ENCODE peak calls at places on chromosomes 6 and 20, in four cellular contexts. One of them, this sample, is unnamed.

GRCh38 chr6:143872211-143872610 is 7.9 kb downstream of the ZC2HC1B start:
- DNase-seq in MM.1S: peak
- DNase-seq in HCT116: no peak
- DNase-seq in IMR-90: peak
- DNase-seq in this sample: no peak

GRCh38 chr20:48393311-48393685 is 434.5 kb downstream of the PREX1 start:
- DNase-seq in HCT116: no peak
- DNase-seq in IMR-90: no peak
- DNase-seq in MM.1S: no peak
- DNase-seq in this sample: no peak

GRCh38 chr20:63651942-63652191 is 1.4 kb downstream of the STMN3 start:
- DNase-seq in HCT116: no peak
- DNase-seq in MM.1S: no peak
- DNase-seq in IMR-90: no peak
- DNase-seq in this sample: no peak

GRCh38 chr20:20743511-20744169 is 31.2 kb upstream of the RALGAPA2 start:
- DNase-seq in HCT116: no peak
- DNase-seq in MM.1S: no peak
- DNase-seq in IMR-90: no peak
- DNase-seq in this sample: no peak

GRCh38 chr6:127868338-127868737 is 32.5 kb downstream of the THEMIS start:
- DNase-seq in IMR-90: no peak
- DNase-seq in MM.1S: no peak
- DNase-seq in HCT116: no peak
- DNase-seq in this sample: no peak

GRCh38 chr6:20319520-20320357 is 81.9 kb upstream of the E2F3 start:
- DNase-seq in MM.1S: peak
- DNase-seq in IMR-90: no peak
- DNase-seq in HCT116: no peak
- DNase-seq in this sample: peak

GRCh38 chr6:2952557-2953095 is 18.7 kb downstream of the SERPINB6 start:
- DNase-seq in HCT116: peak
- DNase-seq in MM.1S: peak
- DNase-seq in IMR-90: peak
- DNase-seq in this sample: peak

GRCh38 chr20:17227199-17227535 is 327 bp downstream of the PCSK2 start:
- DNase-seq in MM.1S: no peak
- DNase-seq in IMR-90: no peak
- DNase-seq in HCT116: no peak
- DNase-seq in this sample: no peak

GRCh38 chr6:3340891-3341290 is 82.1 kb downstream of the PSMG4 start:
- DNase-seq in HCT116: no peak
- DNase-seq in IMR-90: peak
- DNase-seq in MM.1S: no peak
- DNase-seq in this sample: no peak

GRCh38 chr6:16184129-16184528 is 54.3 kb upstream of the GMPR start:
- DNase-seq in HCT116: peak
- DNase-seq in IMR-90: peak
- DNase-seq in MM.1S: peak
- DNase-seq in this sample: peak

GRCh38 chr6:92122746-92123145 is 1296.6 kb downstream of the EPHA7 start:
- DNase-seq in IMR-90: peak
- DNase-seq in MM.1S: peak
- DNase-seq in HCT116: no peak
- DNase-seq in this sample: peak

DNA sequence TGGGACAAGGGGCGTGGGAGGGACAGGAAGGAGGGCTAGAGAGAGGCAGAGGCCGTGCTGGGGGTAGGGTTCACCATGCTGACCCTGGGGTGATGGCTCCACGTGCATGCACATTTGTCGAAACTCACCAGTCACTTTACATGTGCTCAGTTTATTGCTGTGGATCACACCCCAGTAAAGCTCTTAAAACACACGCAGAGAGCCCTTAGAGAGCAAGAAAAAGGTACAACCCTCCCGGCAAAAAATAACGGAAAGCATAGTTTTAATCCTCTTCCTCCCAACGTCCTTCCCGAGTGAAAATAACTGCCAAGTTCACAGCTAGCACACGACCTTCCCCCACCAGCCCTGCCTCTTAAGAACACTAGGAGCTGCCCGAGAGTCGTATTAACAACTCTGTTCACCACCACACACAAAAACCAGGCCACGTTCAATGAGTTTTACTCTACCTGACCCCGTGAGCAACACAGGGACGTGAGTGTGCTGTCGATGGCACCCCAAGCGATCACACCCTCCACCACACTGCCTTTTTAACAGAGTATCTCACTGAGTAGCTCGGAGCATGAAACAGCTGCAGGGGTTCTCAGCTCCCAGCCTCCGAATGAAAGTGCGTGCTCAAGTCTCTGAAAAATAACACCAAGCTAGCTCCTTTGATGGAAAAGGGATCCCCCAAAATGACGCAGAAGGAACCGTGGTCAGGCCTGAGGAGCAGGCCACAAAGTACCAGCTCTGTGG is 39.7 kb downstream of the TAF4 start:
- DNase-seq in MM.1S: no peak
- DNase-seq in HCT116: no peak
- DNase-seq in IMR-90: peak
- DNase-seq in this sample: no peak
- TF ChIP-seq CTCF in MM.1S: no peak
- TF ChIP-seq CTCF in HCT116: no peak
- TF ChIP-seq CTCF in IMR-90: peak
- TF ChIP-seq CTCF in this sample: no peak

GRCh38 chr6:26214826-26215199 is 127.6 kb downstream of the HFE start:
- DNase-seq in HCT116: no peak
- DNase-seq in MM.1S: no peak
- DNase-seq in IMR-90: no peak
- DNase-seq in this sample: peak
- H3K27ac ChIP-seq in HCT116: no peak
- H3K27ac ChIP-seq in MM.1S: no peak
- H3K27ac ChIP-seq in IMR-90: peak
- H3K27ac ChIP-seq in this sample: peak

GRCh38 chr20:60064554-60064953 is 106.3 kb downstream of the CDH26 start:
- DNase-seq in IMR-90: no peak
- DNase-seq in HCT116: no peak
- DNase-seq in MM.1S: no peak
- DNase-seq in this sample: no peak

GRCh38 chr20:60063739-60064138 is 105.5 kb downstream of the CDH26 start:
- DNase-seq in IMR-90: no peak
- DNase-seq in MM.1S: no peak
- DNase-seq in HCT116: no peak
- DNase-seq in this sample: no peak

GRCh38 chr20:60065741-60066437 is 107.7 kb downstream of the CDH26 start:
- DNase-seq in HCT116: no peak
- DNase-seq in IMR-90: no peak
- DNase-seq in MM.1S: no peak
- DNase-seq in this sample: no peak

GRCh38 chr20:60068509-60068908 is 110.3 kb downstream of the CDH26 start:
- DNase-seq in IMR-90: no peak
- DNase-seq in MM.1S: no peak
- DNase-seq in HCT116: no peak
- DNase-seq in this sample: no peak

GRCh38 chr20:60066438-60066823 is 108.2 kb downstream of the CDH26 start:
- DNase-seq in IMR-90: no peak
- DNase-seq in MM.1S: no peak
- DNase-seq in HCT116: no peak
- DNase-seq in this sample: no peak
- H2AFZ ChIP-seq in IMR-90: no peak
- H2AFZ ChIP-seq in MM.1S: no peak
- H2AFZ ChIP-seq in HCT116: no peak
- H2AFZ ChIP-seq in this sample: no peak

GRCh38 chr6:114471450-114471849 is 128.6 kb upstream of the HS3ST5 start:
- DNase-seq in IMR-90: no peak
- DNase-seq in HCT116: no peak
- DNase-seq in MM.1S: no peak
- DNase-seq in this sample: no peak
- TF ChIP-seq CTCF in IMR-90: no peak
- TF ChIP-seq CTCF in HCT116: no peak
- TF ChIP-seq CTCF in MM.1S: no peak
- TF ChIP-seq CTCF in this sample: no peak

DNA sequence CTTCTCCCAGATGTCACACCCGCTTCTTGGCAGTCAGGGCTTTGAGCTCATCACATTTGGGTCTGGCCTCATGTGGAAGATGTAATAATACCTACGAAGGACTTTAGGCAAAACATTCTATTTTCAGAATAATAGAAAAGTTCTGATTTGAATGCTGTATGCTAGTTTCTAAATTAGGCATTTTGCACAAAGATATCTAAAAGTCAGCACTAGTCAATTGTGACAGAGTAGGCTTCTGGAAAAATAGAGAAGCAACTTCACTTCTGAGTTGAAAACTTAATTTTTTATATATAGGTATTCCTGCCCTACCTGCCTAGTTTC is 38.3 kb upstream of the CD2AP start:
- DNase-seq in IMR-90: no peak
- DNase-seq in MM.1S: no peak
- DNase-seq in HCT116: no peak
- DNase-seq in this sample: no peak
- H3K27ac ChIP-seq in IMR-90: no peak
- H3K27ac ChIP-seq in MM.1S: no peak
- H3K27ac ChIP-seq in HCT116: no peak
- H3K27ac ChIP-seq in this sample: peak

GRCh38 chr6:36633915-36634314 is 39.8 kb downstream of the SRSF3 start:
- DNase-seq in IMR-90: peak
- DNase-seq in MM.1S: no peak
- DNase-seq in HCT116: no peak
- DNase-seq in this sample: no peak
- H2AFZ ChIP-seq in IMR-90: peak
- H2AFZ ChIP-seq in MM.1S: no peak
- H2AFZ ChIP-seq in HCT116: no peak
- H2AFZ ChIP-seq in this sample: no peak

DNA sequence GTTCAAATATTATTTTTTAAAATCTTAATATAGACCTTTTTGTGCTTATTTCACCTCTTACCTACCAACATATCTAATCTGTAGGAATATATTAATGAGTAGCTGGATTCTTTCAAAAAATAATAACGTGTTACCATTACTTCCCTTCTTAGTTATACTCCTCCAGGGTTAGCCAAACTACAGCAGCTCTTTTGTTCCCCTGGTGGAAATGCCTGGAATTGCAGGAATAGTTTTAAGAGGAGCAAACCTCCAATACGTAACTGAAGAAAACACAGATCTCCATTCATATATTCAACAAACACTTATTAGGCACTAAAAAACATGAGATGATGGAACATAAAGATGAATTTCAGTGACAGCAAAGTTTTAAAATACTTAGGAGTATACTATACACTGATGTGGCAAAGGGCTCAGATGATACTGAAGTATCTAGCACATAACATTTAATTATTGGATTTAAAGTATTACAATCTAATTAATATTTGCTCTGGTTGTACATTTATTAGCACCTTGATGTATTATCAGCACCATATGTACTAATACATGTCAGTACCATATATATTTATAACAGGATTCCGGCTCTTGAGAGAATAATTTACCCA is 78.3 kb downstream of the TBX18 start:
- DNase-seq in HCT116: peak
- DNase-seq in MM.1S: peak
- DNase-seq in IMR-90: peak
- DNase-seq in this sample: peak
- TF ChIP-seq CTCF in HCT116: peak
- TF ChIP-seq CTCF in MM.1S: peak
- TF ChIP-seq CTCF in IMR-90: peak
- TF ChIP-seq CTCF in this sample: peak

GRCh38 chr20:58650181-58650775 is 805 bp upstream of the STX16 start:
- DNase-seq in MM.1S: no peak
- DNase-seq in IMR-90: no peak
- DNase-seq in HCT116: no peak
- DNase-seq in this sample: no peak
- H3K27ac ChIP-seq in MM.1S: no peak
- H3K27ac ChIP-seq in IMR-90: peak
- H3K27ac ChIP-seq in HCT116: peak
- H3K27ac ChIP-seq in this sample: peak

DNA sequence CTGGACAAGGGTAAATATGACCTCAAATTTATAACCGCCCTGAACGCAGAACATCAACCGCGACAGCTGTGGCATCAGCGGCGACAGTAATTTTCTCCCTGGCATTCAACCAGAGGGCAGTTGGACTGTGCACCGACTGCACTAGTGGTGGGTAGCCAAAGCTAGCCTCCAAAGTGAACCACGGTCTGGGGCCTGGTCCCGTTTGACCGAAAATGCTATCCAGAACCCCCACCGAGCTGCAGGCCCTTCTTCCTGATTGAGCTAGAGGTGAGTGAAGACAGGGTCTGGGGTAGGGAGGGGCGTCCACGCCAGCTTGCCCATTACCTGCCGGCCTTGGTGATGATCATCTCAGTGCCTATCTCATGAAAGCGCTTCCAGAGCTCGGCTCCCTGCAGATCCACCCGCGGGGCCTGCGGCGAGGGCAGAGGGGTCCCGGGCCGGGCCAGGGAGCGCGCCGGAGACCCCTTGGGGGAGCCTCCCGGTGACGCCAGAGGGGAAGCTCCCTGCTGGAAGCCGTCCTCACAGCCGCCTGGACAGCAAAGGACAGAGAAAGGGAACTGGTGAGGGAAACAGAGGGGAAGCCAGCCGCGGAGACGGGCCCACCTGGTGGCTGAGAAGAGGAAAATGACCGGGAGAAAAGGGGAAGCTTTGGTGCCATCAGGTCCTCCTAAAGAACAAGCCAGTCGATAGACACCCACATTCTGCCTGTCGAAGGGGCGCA is 2.0 kb downstream of the TBX18 start:
- DNase-seq in MM.1S: no peak
- DNase-seq in HCT116: no peak
- DNase-seq in IMR-90: no peak
- DNase-seq in this sample: no peak
- H2AFZ ChIP-seq in MM.1S: no peak
- H2AFZ ChIP-seq in HCT116: no peak
- H2AFZ ChIP-seq in IMR-90: peak
- H2AFZ ChIP-seq in this sample: no peak

DNA sequence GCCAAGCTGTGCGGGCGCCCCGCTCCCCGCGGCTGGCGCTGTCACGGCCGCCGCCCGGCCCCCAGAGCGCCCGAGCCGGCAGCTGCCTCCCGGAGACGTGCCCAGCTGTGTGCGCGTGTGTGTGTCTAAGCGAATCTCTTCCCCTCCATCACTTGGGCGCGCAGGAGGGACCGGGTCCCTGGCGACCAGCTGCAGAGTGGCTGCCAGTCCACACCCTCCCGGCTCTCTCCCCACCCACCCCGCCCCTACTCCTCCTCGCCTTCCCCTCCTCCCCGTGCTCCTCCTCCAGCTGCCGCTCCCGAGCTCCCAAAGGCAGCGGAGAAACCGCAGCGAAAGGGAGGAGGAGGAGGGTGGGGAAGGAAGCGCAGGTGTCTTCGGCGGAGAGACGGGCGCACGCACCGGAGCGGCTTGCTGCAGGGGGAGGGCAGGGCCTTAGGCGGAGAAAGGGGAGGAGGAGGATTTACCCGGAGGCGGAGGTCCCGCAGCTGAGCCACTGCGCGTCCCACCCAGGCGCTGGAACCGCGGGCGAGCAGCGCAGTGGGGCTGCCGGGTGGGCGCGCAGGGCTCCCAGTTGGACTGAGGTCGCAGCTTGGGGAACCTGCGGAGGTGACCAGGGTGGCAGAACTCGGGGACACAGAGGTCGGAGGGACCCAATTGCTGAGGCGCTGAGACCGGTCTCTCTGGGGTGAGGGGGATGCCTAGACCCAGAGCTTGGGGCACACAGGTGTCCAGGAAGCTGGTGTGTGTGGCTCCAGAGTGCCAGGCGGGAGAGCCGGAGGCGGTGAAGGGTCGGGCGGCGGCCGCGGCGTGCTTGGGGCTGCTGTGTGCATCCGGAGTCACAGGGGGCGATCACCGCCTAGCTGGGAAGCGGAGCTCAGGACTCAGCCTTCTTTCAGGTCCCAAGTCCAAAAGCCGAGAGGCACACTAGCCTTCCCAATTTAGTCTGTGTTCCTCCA is at the start of gene HS3ST5:
- DNase-seq in HCT116: peak
- DNase-seq in MM.1S: peak
- DNase-seq in IMR-90: peak
- DNase-seq in this sample: no peak
- TF ChIP-seq CTCF in HCT116: peak
- TF ChIP-seq CTCF in MM.1S: peak
- TF ChIP-seq CTCF in IMR-90: peak
- TF ChIP-seq CTCF in this sample: no peak

This sample was measured in OCI-LY7.